ENCODE peak calls at places on chromosome 2, in seven cellular contexts. One of them, this sample, is unnamed.

GRCh38 chr2:20136149-20136548 is 84.7 kb upstream of the LAPTM4A start:
- DNase-seq in HepG2: no peak
- DNase-seq in GM12878: no peak
- DNase-seq in GM12891: no peak
- DNase-seq in K562: no peak
- DNase-seq in SK-N-SH: no peak
- DNase-seq in H1: no peak
- DNase-seq in this sample: no peak

GRCh38 chr2:74741076-74741460 is 87.0 kb downstream of the SEMA4F start:
- DNase-seq in K562: no peak
- DNase-seq in H1: no peak
- DNase-seq in GM12891: no peak
- DNase-seq in SK-N-SH: no peak
- DNase-seq in GM12878: no peak
- DNase-seq in HepG2: no peak
- DNase-seq in this sample: no peak

GRCh38 chr2:30652271-30652910 is 154.9 kb downstream of the CAPN13 start:
- DNase-seq in K562: no peak
- DNase-seq in GM12891: no peak
- DNase-seq in GM12878: no peak
- DNase-seq in H1: peak
- DNase-seq in SK-N-SH: no peak
- DNase-seq in HepG2: no peak
- DNase-seq in this sample: no peak

GRCh38 chr2:110858135-110858737 is 125.9 kb downstream of the ACOXL start:
- DNase-seq in K562: no peak
- DNase-seq in HepG2: no peak
- DNase-seq in GM12878: peak
- DNase-seq in GM12891: no peak
- DNase-seq in H1: no peak
- DNase-seq in SK-N-SH: no peak
- DNase-seq in this sample: peak

GRCh38 chr2:165857881-165858280 is 63.8 kb upstream of the GALNT3 start:
- DNase-seq in H1: no peak
- DNase-seq in K562: no peak
- DNase-seq in HepG2: no peak
- DNase-seq in GM12891: no peak
- DNase-seq in GM12878: no peak
- DNase-seq in SK-N-SH: no peak
- DNase-seq in this sample: no peak

GRCh38 chr2:27795868-27796277 is 24.4 kb downstream of the MRPL33 start:
- DNase-seq in GM12891: no peak
- DNase-seq in GM12878: no peak
- DNase-seq in SK-N-SH: no peak
- DNase-seq in K562: no peak
- DNase-seq in HepG2: no peak
- DNase-seq in H1: peak
- DNase-seq in this sample: no peak

GRCh38 chr2:151575338-151575737 is 158.9 kb downstream of the NEB start:
- DNase-seq in K562: no peak
- DNase-seq in H1: no peak
- DNase-seq in GM12878: no peak
- DNase-seq in GM12891: no peak
- DNase-seq in HepG2: no peak
- DNase-seq in SK-N-SH: no peak
- DNase-seq in this sample: no peak

GRCh38 chr2:66790651-66791181 is 355.8 kb downstream of the MEIS1 start:
- DNase-seq in HepG2: no peak
- DNase-seq in GM12878: no peak
- DNase-seq in SK-N-SH: no peak
- DNase-seq in K562: no peak
- DNase-seq in H1: no peak
- DNase-seq in GM12891: no peak
- DNase-seq in this sample: no peak

GRCh38 chr2:172282944-172283343 is 144.4 kb upstream of the ITGA6 start:
- DNase-seq in K562: no peak
- DNase-seq in SK-N-SH: no peak
- DNase-seq in GM12891: no peak
- DNase-seq in GM12878: no peak
- DNase-seq in HepG2: no peak
- DNase-seq in H1: no peak
- DNase-seq in this sample: no peak

GRCh38 chr2:69214898-69215297 is 172.1 kb downstream of the GFPT1 start:
- DNase-seq in SK-N-SH: peak
- DNase-seq in H1: no peak
- DNase-seq in GM12878: no peak
- DNase-seq in K562: peak
- DNase-seq in HepG2: peak
- DNase-seq in GM12891: no peak
- DNase-seq in this sample: no peak

GRCh38 chr2:55012648-55013484 is 37.4 kb downstream of the RTN4 start:
- DNase-seq in GM12878: no peak
- DNase-seq in K562: no peak
- DNase-seq in H1: no peak
- DNase-seq in GM12891: no peak
- DNase-seq in HepG2: peak
- DNase-seq in SK-N-SH: no peak
- DNase-seq in this sample: no peak

GRCh38 chr2:240820607-240821428 is 799 bp upstream of the KIF1A start:
- DNase-seq in K562: no peak
- DNase-seq in SK-N-SH: peak
- DNase-seq in GM12891: no peak
- DNase-seq in HepG2: no peak
- DNase-seq in GM12878: no peak
- DNase-seq in H1: peak
- DNase-seq in this sample: no peak

GRCh38 chr2:217004636-217005035 is 144.8 kb upstream of the TNP1 start:
- DNase-seq in GM12891: no peak
- DNase-seq in HepG2: no peak
- DNase-seq in K562: no peak
- DNase-seq in SK-N-SH: no peak
- DNase-seq in H1: no peak
- DNase-seq in GM12878: no peak
- DNase-seq in this sample: no peak

GRCh38 chr2:191692502-191693115 is 14.7 kb downstream of the NABP1 start:
- DNase-seq in K562: no peak
- DNase-seq in SK-N-SH: no peak
- DNase-seq in GM12878: no peak
- DNase-seq in GM12891: no peak
- DNase-seq in H1: no peak
- DNase-seq in HepG2: no peak
- DNase-seq in this sample: no peak
- TF ChIP-seq TAF1 in K562: no peak
- TF ChIP-seq TAF1 in SK-N-SH: no peak
- TF ChIP-seq TAF1 in GM12878: no peak
- TF ChIP-seq TAF1 in GM12891: no peak
- TF ChIP-seq TAF1 in H1: no peak
- TF ChIP-seq TAF1 in HepG2: no peak
- TF ChIP-seq TAF1 in this sample: no peak

GRCh38 chr2:146312899-146313298 is 1531.9 kb upstream of the ACVR2A start:
- DNase-seq in SK-N-SH: no peak
- DNase-seq in GM12878: no peak
- DNase-seq in HepG2: no peak
- DNase-seq in GM12891: no peak
- DNase-seq in K562: no peak
- DNase-seq in H1: no peak
- DNase-seq in this sample: no peak
- TF ChIP-seq TAF1 in SK-N-SH: no peak
- TF ChIP-seq TAF1 in GM12878: no peak
- TF ChIP-seq TAF1 in HepG2: no peak
- TF ChIP-seq TAF1 in GM12891: no peak
- TF ChIP-seq TAF1 in K562: no peak
- TF ChIP-seq TAF1 in H1: no peak
- TF ChIP-seq TAF1 in this sample: no peak

GRCh38 chr2:200306719-200306968 is 151 bp downstream of the SPATS2L start:
- DNase-seq in HepG2: no peak
- DNase-seq in K562: no peak
- DNase-seq in H1: no peak
- DNase-seq in GM12878: no peak
- DNase-seq in SK-N-SH: no peak
- DNase-seq in GM12891: no peak
- DNase-seq in this sample: peak
- TF ChIP-seq TAF1 in HepG2: no peak
- TF ChIP-seq TAF1 in K562: no peak
- TF ChIP-seq TAF1 in H1: peak
- TF ChIP-seq TAF1 in GM12878: no peak
- TF ChIP-seq TAF1 in SK-N-SH: no peak
- TF ChIP-seq TAF1 in GM12891: no peak
- TF ChIP-seq TAF1 in this sample: no peak

DNA sequence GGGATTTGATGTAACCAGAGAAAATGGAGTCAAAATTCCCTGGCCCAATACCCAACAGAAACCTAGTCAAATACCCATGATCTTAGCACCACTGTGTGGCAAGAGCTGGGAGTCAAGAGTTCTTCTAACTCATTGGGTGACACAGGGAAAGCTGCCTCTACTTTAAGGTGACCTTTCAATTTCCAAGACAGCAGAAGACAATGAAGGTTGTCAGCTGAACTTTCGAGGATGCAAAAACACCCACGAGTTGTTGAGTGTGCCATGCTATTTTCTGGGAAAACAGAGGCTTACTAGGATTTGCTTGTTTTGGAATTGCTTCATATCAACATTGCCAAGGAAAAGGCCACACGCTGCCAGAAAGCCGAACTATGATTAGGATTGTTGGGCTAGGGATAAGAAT is 61.6 kb upstream of the CYRIA start:
- DNase-seq in SK-N-SH: no peak
- DNase-seq in GM12891: no peak
- DNase-seq in HepG2: no peak
- DNase-seq in GM12878: no peak
- DNase-seq in H1: no peak
- DNase-seq in K562: no peak
- DNase-seq in this sample: no peak
- TF ChIP-seq TAF1 in SK-N-SH: no peak
- TF ChIP-seq TAF1 in GM12891: no peak
- TF ChIP-seq TAF1 in HepG2: no peak
- TF ChIP-seq TAF1 in GM12878: no peak
- TF ChIP-seq TAF1 in H1: no peak
- TF ChIP-seq TAF1 in K562: no peak
- TF ChIP-seq TAF1 in this sample: no peak

GRCh38 chr2:9830685-9831410 is 12.4 kb upstream of the TAF1B start:
- DNase-seq in H1: no peak
- DNase-seq in GM12891: no peak
- DNase-seq in GM12878: no peak
- DNase-seq in SK-N-SH: no peak
- DNase-seq in HepG2: no peak
- DNase-seq in K562: no peak
- DNase-seq in this sample: no peak

GRCh38 chr2:9832586-9832985 is 10.7 kb upstream of the TAF1B start:
- DNase-seq in GM12878: no peak
- DNase-seq in K562: no peak
- DNase-seq in SK-N-SH: no peak
- DNase-seq in GM12891: no peak
- DNase-seq in HepG2: no peak
- DNase-seq in H1: no peak
- DNase-seq in this sample: no peak

GRCh38 chr2:9836517-9836916 is 6.8 kb upstream of the TAF1B start:
- DNase-seq in HepG2: no peak
- DNase-seq in K562: no peak
- DNase-seq in SK-N-SH: no peak
- DNase-seq in GM12878: no peak
- DNase-seq in H1: no peak
- DNase-seq in GM12891: no peak
- DNase-seq in this sample: no peak

GRCh38 chr2:9836074-9836473 is 7.2 kb upstream of the TAF1B start:
- DNase-seq in GM12891: no peak
- DNase-seq in GM12878: no peak
- DNase-seq in HepG2: no peak
- DNase-seq in SK-N-SH: no peak
- DNase-seq in K562: no peak
- DNase-seq in H1: no peak
- DNase-seq in this sample: no peak

DNA sequence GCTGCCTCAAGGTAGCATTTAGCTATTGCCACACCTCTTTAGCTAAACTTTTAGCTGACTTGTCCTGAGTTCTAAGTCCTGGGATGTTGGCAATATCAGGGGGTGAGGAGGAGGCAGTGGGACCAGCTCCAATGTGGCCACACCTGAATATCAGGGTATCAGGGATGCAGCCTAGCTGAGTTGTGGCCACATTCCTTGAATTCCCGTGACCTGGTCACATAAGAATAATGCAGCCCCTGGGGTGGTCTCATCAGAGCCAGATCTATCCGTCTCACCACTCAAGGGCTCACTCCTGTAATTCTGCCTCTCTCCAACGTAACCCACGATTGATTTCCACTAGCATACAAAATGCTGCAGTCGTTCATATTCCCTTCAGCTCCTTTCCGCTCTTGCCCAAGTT is 11.6 kb upstream of the TAF1B start:
- DNase-seq in HepG2: no peak
- DNase-seq in GM12891: no peak
- DNase-seq in GM12878: no peak
- DNase-seq in SK-N-SH: no peak
- DNase-seq in H1: no peak
- DNase-seq in K562: no peak
- DNase-seq in this sample: no peak
- TF ChIP-seq TAF1 in HepG2: no peak
- TF ChIP-seq TAF1 in GM12891: no peak
- TF ChIP-seq TAF1 in GM12878: no peak
- TF ChIP-seq TAF1 in SK-N-SH: no peak
- TF ChIP-seq TAF1 in H1: no peak
- TF ChIP-seq TAF1 in K562: no peak
- TF ChIP-seq TAF1 in this sample: no peak

GRCh38 chr2:206408323-206409320 is 34.7 kb upstream of the ADAM23 start:
- DNase-seq in GM12891: no peak
- DNase-seq in H1: no peak
- DNase-seq in SK-N-SH: no peak
- DNase-seq in K562: no peak
- DNase-seq in HepG2: no peak
- DNase-seq in GM12878: peak
- DNase-seq in this sample: no peak
- TF ChIP-seq TAF1 in GM12891: no peak
- TF ChIP-seq TAF1 in H1: no peak
- TF ChIP-seq TAF1 in SK-N-SH: no peak
- TF ChIP-seq TAF1 in K562: no peak
- TF ChIP-seq TAF1 in HepG2: no peak
- TF ChIP-seq TAF1 in GM12878: no peak
- TF ChIP-seq TAF1 in this sample: no peak

GRCh38 chr2:16525265-16525887 is 140.3 kb downstream of the CYRIA start:
- DNase-seq in GM12891: no peak
- DNase-seq in K562: peak
- DNase-seq in GM12878: no peak
- DNase-seq in SK-N-SH: peak
- DNase-seq in HepG2: peak
- DNase-seq in H1: peak
- DNase-seq in this sample: no peak

GRCh38 chr2:16526193-16526592 is 139.4 kb downstream of the CYRIA start:
- DNase-seq in H1: no peak
- DNase-seq in GM12878: no peak
- DNase-seq in SK-N-SH: no peak
- DNase-seq in GM12891: no peak
- DNase-seq in HepG2: no peak
- DNase-seq in K562: no peak
- DNase-seq in this sample: no peak

GRCh38 chr2:16522031-16522818 is 143.4 kb downstream of the CYRIA start:
- DNase-seq in K562: no peak
- DNase-seq in GM12878: no peak
- DNase-seq in H1: no peak
- DNase-seq in GM12891: no peak
- DNase-seq in SK-N-SH: peak
- DNase-seq in HepG2: no peak
- DNase-seq in this sample: no peak
- TF ChIP-seq TAF1 in K562: no peak
- TF ChIP-seq TAF1 in GM12878: no peak
- TF ChIP-seq TAF1 in H1: no peak
- TF ChIP-seq TAF1 in GM12891: no peak
- TF ChIP-seq TAF1 in SK-N-SH: no peak
- TF ChIP-seq TAF1 in HepG2: no peak
- TF ChIP-seq TAF1 in this sample: no peak

This sample was measured in GM12892.